ENCODE peak calls at places on chromosomes 7 and 10, in eight cellular contexts. I, D, E, H, R, A, V and B are unnamed samples.

GRCh38 chr10:110636932-110637557 is 7.1 kb upstream of the RBM20 start:
- DNase-seq in I (no peak), H (peak), D (no peak), E (no peak), V (no peak), R (no peak), A (no peak), B (no peak)

GRCh38 chr7:66304536-66304935 is 99.4 kb downstream of the TPST1 start:
- DNase-seq in D (no peak), E (no peak), V (no peak), A (no peak), I (no peak), H (no peak), R (no peak), B (no peak)

GRCh38 chr7:130351664-130352015 is 7.0 kb downstream of the CPA5 start:
- DNase-seq in D (no peak), E (no peak), H (no peak), I (no peak), A (no peak), R (no peak), V (no peak), B (no peak)

GRCh38 chr7:128831994-128832879 is 2.0 kb downstream of the FLNC start:
- DNase-seq in R (peak), I (no peak), A (peak), V (peak), E (no peak), D (no peak), H (peak), B (no peak)

GRCh38 chr10:123972481-123973401 is 81.1 kb upstream of the CPXM2 start:
- DNase-seq in A (no peak), H (no peak), V (no peak), D (no peak), R (peak), E (peak), I (no peak), B (no peak)

GRCh38 chr7:133099887-133100286 is 18.0 kb upstream of the CHCHD3 start:
- DNase-seq in E (no peak), H (no peak), D (no peak), I (no peak), R (no peak), V (no peak), A (no peak), B (no peak)

GRCh38 chr7:156019308-156019707 is 207.0 kb upstream of the SHH start:
- DNase-seq in D (no peak), R (no peak), I (no peak), V (no peak), H (no peak), A (no peak), E (no peak), B (no peak)

GRCh38 chr7:96179863-96180262 is 142.0 kb downstream of the SLC25A13 start:
- DNase-seq in A (no peak), E (no peak), H (no peak), D (no peak), R (no peak), I (peak), V (no peak), B (no peak)

GRCh38 chr10:26481914-26482550 is 43.9 kb downstream of the APBB1IP start:
- DNase-seq in R (no peak), I (no peak), D (no peak), E (no peak), V (no peak), H (no peak), A (no peak), B (no peak)

GRCh38 chr10:122558452-122558851 is 2.1 kb upstream of the DMBT1 start:
- DNase-seq in H (no peak), V (no peak), E (no peak), D (no peak), I (no peak), A (no peak), R (no peak), B (no peak)

GRCh38 chr10:51269816-51270215 is 195.5 kb downstream of the PRKG1 start:
- DNase-seq in R (no peak), D (no peak), E (no peak), I (no peak), H (no peak), A (peak), V (no peak), B (peak)

GRCh38 chr10:119007211-119007574 is 22.3 kb upstream of the NANOS1 start:
- DNase-seq in H (no peak), I (no peak), A (no peak), D (no peak), V (no peak), R (no peak), E (no peak), B (no peak)

GRCh38 chr10:24209421-24209770 is 458 bp downstream of the KIAA1217 start:
- DNase-seq in R (no peak), H (no peak), E (no peak), A (peak), I (no peak), D (peak), V (no peak), B (no peak)

GRCh38 chr10:24617771-24618396 is 105.8 kb downstream of the ARHGAP21 start:
- DNase-seq in V (peak), D (peak), E (no peak), A (no peak), H (peak), R (peak), I (no peak), B (peak)

GRCh38 chr7:76165973-76166403 is 35.7 kb upstream of the SRRM3 start:
- DNase-seq in V (no peak), R (no peak), I (no peak), A (no peak), D (no peak), E (no peak), H (no peak), B (no peak)

GRCh38 chr10:132359305-132360040 is 27.5 kb downstream of the LRRC27 start:
- DNase-seq in R (no peak), I (no peak), E (peak), H (peak), V (no peak), D (no peak), A (no peak), B (no peak)

GRCh38 chr7:124171068-124171467 is 138.2 kb upstream of the TMEM229A start:
- DNase-seq in D (no peak), V (no peak), A (peak), I (peak), E (no peak), H (peak), R (peak), B (no peak)

GRCh38 chr10:71740069-71740468 is 20.5 kb upstream of the C10orf105 start:
- DNase-seq in R (no peak), D (no peak), E (no peak), A (peak), H (peak), I (no peak), V (no peak), B (peak)

GRCh38 chr10:1652151-1652550 is 85.2 kb downstream of the ADARB2 start:
- DNase-seq in V (no peak), I (no peak), A (no peak), D (no peak), R (no peak), E (no peak), H (no peak), B (no peak)

GRCh38 chr10:60849762-60850161 is 71.5 kb downstream of the CDK1 start:
- DNase-seq in H (no peak), E (no peak), D (no peak), I (no peak), V (no peak), A (no peak), R (no peak), B (no peak)

GRCh38 chr10:20274580-20274979 is 458.3 kb downstream of the PLXDC2 start:
- DNase-seq in D (no peak), V (no peak), H (no peak), E (no peak), R (no peak), A (no peak), I (no peak), B (no peak)

GRCh38 chr7:143892527-143893300 is 9.3 kb downstream of the TCAF1 start:
- DNase-seq in A (peak), I (peak), H (no peak), R (no peak), V (no peak), E (no peak), D (no peak), B (no peak)